ENCODE peak calls at places on chromosomes 3 and 15, in five cellular contexts. J is stimulated activated CD8-positive, alpha-beta memory T cell treated with anti-CD3 and anti-CD28 coated beads, Interleukin-7, amount 100 ng/mL, for 24 hours; G is ACHN; I is fibroblast of the conjunctiva; F is stimulated activated CD4-positive, alpha-beta T cell treated with anti-CD3 and anti-CD28 coated beads, Interleukin-15, amount 100 ng/mL, for 1 hour. M is an unnamed sample.

GRCh38 chr3:187518207-187518606 is 150.0 kb downstream of the RTP4 start:
- DNase-seq in J (no peak), G (no peak), I (no peak), F (no peak), M (no peak)

GRCh38 chr15:89472785-89473256 is 23.6 kb downstream of the RHCG start:
- DNase-seq in J (no peak), G (peak), I (peak), F (no peak), M (peak)

GRCh38 chr3:147589016-147589415 is 179.9 kb downstream of the ZIC1 start:
- DNase-seq in J (no peak), G (no peak), I (no peak), F (no peak), M (no peak)

GRCh38 chr3:112293368-112294321 is at the start of gene SLC9C1:
- DNase-seq in J (no peak), G (peak), I (peak), F (no peak), M (peak)

GRCh38 chr3:150236683-150237082 is 171.4 kb upstream of the TSC22D2 start:
- DNase-seq in J (no peak), G (peak), I (no peak), F (no peak), M (no peak)

GRCh38 chr3:4836516-4836915 is 142.7 kb upstream of the BHLHE40 start:
- DNase-seq in J (no peak), G (no peak), I (no peak), F (no peak), M (no peak)

GRCh38 chr15:72285927-72286516 is 13.7 kb upstream of the PARP6 start:
- DNase-seq in J (no peak), G (no peak), I (peak), F (peak), M (no peak)

GRCh38 chr15:73926191-73927002 is at the start of gene LOXL1:
- DNase-seq in J (no peak), G (peak), I (peak), F (no peak), M (no peak)

GRCh38 chr15:25883860-25884259 is 20.7 kb upstream of the ATP10A start:
- DNase-seq in J (no peak), G (peak), I (no peak), F (no peak), M (no peak)